ENCODE peak calls at places on chromosomes 12 and 14, in seven cellular contexts. H, R, B, F, E, S and D are unnamed samples.

GRCh38 chr14:71610149-71610548 is 322.1 kb upstream of the RGS6 start:
- DNase-seq in H (no peak), B (no peak), R (no peak), F (no peak), S (no peak), E (no peak), D (no peak)

GRCh38 chr14:68440776-68441175 is 352.1 kb downstream of the ZFP36L1 start:
- DNase-seq in S (peak), H (no peak), R (no peak), B (no peak), E (no peak), F (no peak), D (no peak)

GRCh38 chr12:121773011-121773777 is 20.3 kb downstream of the RHOF start:
- DNase-seq in R (no peak), E (peak), F (peak), S (peak), B (peak), H (peak), D (peak)

GRCh38 chr14:92676031-92676430 is 72.4 kb downstream of the LGMN start:
- DNase-seq in R (no peak), H (no peak), F (no peak), B (no peak), S (no peak), E (no peak), D (no peak)

GRCh38 chr14:91729756-91730155 is 2.1 kb downstream of the CATSPERB start:
- DNase-seq in R (no peak), B (no peak), H (no peak), E (peak), F (no peak), S (no peak), D (no peak)

GRCh38 chr12:130832561-130833209 is 6.4 kb downstream of the STX2 start:
- DNase-seq in R (no peak), H (no peak), F (no peak), E (peak), B (no peak), S (peak), D (no peak)

GRCh38 chr12:43315961-43316360 is 236.0 kb downstream of the ADAMTS20 start:
- DNase-seq in B (no peak), R (no peak), H (no peak), F (no peak), E (peak), S (no peak), D (no peak)

GRCh38 chr14:91890291-91890749 is 23.0 kb upstream of the TC2N start:
- DNase-seq in E (peak), R (no peak), H (no peak), B (no peak), S (no peak), F (no peak), D (no peak)

GRCh38 chr12:58765653-58766554 is 154.4 kb downstream of the LRIG3 start:
- DNase-seq in S (no peak), B (no peak), H (no peak), R (no peak), F (no peak), E (peak), D (no peak)

GRCh38 chr14:105517096-105517495 is 9.3 kb upstream of the TMEM121 start:
- DNase-seq in B (no peak), F (no peak), R (no peak), H (no peak), E (no peak), S (no peak), D (no peak)

GRCh38 chr14:97022741-97023140 is 225.6 kb downstream of the VRK1 start:
- DNase-seq in S (no peak), E (no peak), F (no peak), H (no peak), B (no peak), R (no peak), D (no peak)

GRCh38 chr12:102730996-102731395 is 186.0 kb downstream of the PAH start:
- DNase-seq in E (no peak), S (no peak), R (no peak), H (no peak), F (no peak), B (no peak), D (no peak)

GRCh38 chr14:93039649-93040315 is 75.9 kb downstream of the ITPK1 start:
- DNase-seq in B (peak), F (no peak), S (no peak), E (no peak), R (no peak), H (no peak), D (no peak)

GRCh38 chr14:45156067-45156466 is 20.3 kb downstream of the FANCM start:
- DNase-seq in R (no peak), B (no peak), H (no peak), S (no peak), E (no peak), F (no peak), D (no peak)

GRCh38 chr12:99824900-99825562 is 159.7 kb downstream of the ANKS1B start:
- DNase-seq in E (no peak), B (no peak), H (no peak), F (no peak), R (no peak), S (no peak), D (no peak)

GRCh38 chr14:37411079-37411735 is 183.8 kb downstream of the FOXA1 start:
- DNase-seq in E (no peak), R (no peak), B (no peak), H (no peak), F (no peak), S (no peak), D (no peak)

GRCh38 chr12:124160102-124160501 is 134.8 kb upstream of the RFLNA start:
- DNase-seq in E (no peak), B (no peak), R (no peak), F (no peak), H (no peak), S (no peak), D (no peak)

GRCh38 chr12:104749555-104749954 is 208.5 kb downstream of the SLC41A2 start:
- DNase-seq in S (no peak), F (no peak), R (no peak), B (no peak), E (no peak), H (no peak), D (no peak)

GRCh38 chr14:72704507-72704906 is 189.4 kb downstream of the DPF3 start:
- DNase-seq in B (no peak), S (no peak), F (no peak), H (no peak), R (no peak), E (no peak), D (no peak)

GRCh38 chr12:127284021-127284420 is 982.9 kb upstream of the TMEM132C start:
- DNase-seq in S (no peak), R (no peak), B (no peak), H (no peak), E (peak), F (no peak), D (no peak)

GRCh38 chr12:131783915-131784541 is 44.2 kb upstream of the MMP17 start:
- DNase-seq in H (no peak), S (peak), B (no peak), R (peak), E (peak), F (peak), D (no peak)

GRCh38 chr14:29320261-29320660 is 553.7 kb downstream of the FOXG1 start:
- DNase-seq in R (no peak), S (peak), E (no peak), H (no peak), B (no peak), F (no peak), D (no peak)

DNA sequence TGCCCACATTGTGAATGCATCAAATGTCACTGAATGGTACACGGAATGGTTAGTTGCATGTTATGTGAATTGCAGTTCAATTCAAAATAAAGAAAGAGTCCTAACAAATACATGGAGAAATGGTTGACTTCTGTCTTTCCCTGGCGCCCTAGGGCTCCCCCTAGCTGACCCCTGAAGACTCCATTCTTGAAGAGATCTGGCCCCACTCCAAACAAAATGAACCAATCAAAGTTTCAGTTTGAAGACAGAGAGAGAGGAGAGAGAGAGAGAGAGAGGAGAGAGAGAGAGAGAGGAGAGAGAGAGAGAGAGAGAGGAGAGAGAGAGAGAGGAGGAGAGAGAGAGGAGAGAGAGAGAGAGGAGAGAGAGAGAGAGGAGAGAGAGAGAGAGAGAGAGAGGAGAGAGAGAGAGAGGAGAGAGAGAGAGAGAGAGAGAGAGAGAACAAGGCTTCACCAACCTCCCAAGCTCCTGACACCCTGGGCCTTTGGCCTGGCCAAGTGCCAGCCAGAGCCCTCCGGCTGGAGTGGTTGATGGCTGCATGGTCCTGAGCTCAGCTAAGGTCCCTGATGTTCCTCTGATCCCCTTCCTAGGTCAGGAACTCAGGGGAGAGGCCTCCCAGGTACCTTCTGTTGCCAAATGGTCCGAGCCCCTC is 188.7 kb downstream of the ESRRB start:
- DNase-seq in S (no peak), R (no peak), F (no peak), B (no peak), E (no peak), H (no peak), D (no peak)
- TF ChIP-seq CTCF in S (no peak), R (no peak), F (peak), B (no peak), E (no peak), H (no peak), D (no peak)

GRCh38 chr12:53056296-53056695 is 6.4 kb downstream of the TNS2 start:
- DNase-seq in R (no peak), H (no peak), E (no peak), S (no peak), F (no peak), B (no peak), D (no peak)

GRCh38 chr12:53052419-53053222 is 2.8 kb downstream of the TNS2 start:
- DNase-seq in S (peak), R (no peak), B (peak), H (no peak), F (no peak), E (peak), D (no peak)

GRCh38 chr12:53055471-53056266 is 5.8 kb downstream of the TNS2 start:
- DNase-seq in E (no peak), F (no peak), R (no peak), H (no peak), B (no peak), S (no peak), D (no peak)

GRCh38 chr12:53053223-53054111 is 3.6 kb downstream of the TNS2 start:
- DNase-seq in E (no peak), F (no peak), B (peak), S (no peak), R (no peak), H (peak), D (no peak)

DNA sequence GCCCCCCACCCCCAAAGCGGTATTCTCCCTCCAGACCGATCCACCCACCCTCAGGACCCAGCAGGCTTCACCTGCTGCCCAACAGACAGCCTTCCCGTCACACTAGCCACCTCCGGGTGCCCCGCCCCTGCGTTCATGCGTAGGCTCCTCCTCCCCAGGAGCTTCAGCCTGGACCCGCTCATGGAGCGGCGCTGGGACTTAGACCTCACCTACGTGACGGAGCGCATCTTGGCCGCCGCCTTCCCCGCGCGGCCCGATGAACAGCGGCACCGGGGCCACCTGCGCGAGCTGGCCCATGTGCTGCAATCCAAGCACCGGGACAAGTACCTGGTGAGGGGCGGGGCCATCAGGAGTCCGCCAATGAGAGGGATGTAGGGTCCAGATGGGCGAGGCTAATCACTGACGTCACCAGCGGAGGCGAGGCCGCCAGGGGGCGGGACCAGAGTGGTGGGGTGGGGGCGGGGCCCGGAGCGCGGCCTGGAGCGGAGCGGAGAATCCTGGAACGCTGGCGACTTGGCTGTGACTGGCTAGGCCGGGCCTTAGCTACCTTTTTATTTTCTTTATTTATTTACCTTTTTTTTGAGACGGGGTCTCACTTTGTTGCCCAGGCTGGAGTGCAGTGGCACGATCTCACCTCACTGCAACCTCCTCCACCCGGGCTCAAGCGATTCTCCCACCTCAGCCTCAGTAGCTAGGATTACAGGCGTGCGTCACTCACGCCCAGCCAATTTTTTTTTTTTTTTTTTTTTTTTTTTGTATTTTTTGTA is 4.4 kb downstream of the TNS2 start:
- DNase-seq in B (peak), F (peak), S (no peak), H (peak), R (no peak), E (peak), D (peak)
- TF ChIP-seq CTCF in B (peak), F (no peak), S (no peak), H (no peak), R (no peak), E (no peak), D (no peak)

DNA sequence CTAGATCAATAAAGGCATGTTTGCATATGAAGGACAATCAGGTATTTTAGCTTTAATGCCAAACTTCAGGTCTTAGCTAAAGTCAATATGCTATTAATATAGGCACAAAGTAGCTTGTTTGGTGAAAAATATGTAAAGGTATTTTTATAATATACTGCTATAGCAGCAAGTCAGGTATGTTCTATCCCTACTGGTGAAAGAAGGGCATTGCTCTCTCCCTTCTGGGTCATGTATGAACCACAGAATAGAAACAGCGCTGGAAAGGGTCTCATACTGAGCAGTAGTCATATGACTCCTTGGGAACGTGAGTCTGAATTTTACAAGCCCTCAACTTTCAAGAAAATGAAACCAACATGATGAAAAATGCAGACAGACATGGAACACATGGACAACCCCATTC is 314.6 kb downstream of the GRIN2B start:
- DNase-seq in S (no peak), R (no peak), E (no peak), B (no peak), H (no peak), F (no peak), D (no peak)
- TF ChIP-seq CTCF in S (no peak), R (no peak), E (no peak), B (no peak), H (peak), F (no peak), D (peak)

DNA sequence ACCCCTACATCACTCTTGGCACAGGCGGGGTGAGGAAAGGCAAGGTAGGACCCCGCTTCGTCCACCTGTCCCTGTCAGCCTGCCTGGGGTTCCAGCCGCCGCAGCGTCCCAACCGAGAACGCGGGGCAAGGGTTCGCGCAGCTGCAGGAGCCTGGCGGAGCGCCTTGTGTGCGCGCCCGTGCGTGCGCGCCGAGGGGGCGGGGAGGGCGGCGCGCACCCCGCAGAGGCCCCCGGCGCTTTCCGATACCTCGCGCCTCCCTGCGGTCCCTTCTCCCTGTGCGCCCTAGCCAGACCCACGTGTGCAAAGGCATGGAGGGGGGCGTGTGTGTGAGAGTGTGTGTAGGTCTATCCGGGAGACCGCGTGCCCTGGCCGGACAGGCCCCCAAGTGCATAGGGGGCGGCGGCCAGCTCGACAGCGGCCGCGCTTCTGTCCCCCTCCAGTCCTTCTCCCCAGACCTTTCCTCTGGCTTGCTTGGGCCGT is 122.4 kb downstream of the TSPAN9 start:
- DNase-seq in F (no peak), E (peak), H (peak), S (no peak), R (no peak), B (no peak), D (peak)
- TF ChIP-seq CTCF in F (no peak), E (no peak), H (no peak), S (no peak), R (peak), B (peak), D (no peak)

GRCh38 chr12:51217133-51217967 is 512 bp downstream of the POU6F1 start:
- DNase-seq in B (peak), R (no peak), S (no peak), F (peak), H (peak), E (no peak), D (peak)
- TF ChIP-seq CTCF in B (peak), R (peak), S (peak), F (peak), H (peak), E (peak), D (peak)

GRCh38 chr12:93482721-93483120 is 15.4 kb downstream of the MRPL42 start:
- DNase-seq in F (no peak), B (no peak), H (no peak), E (no peak), R (no peak), S (no peak), D (no peak)

GRCh38 chr12:93484315-93484981 is 17.1 kb downstream of the MRPL42 start:
- DNase-seq in H (no peak), F (no peak), S (peak), R (no peak), B (no peak), E (no peak), D (no peak)

GRCh38 chr12:93483151-93483807 is 16.0 kb downstream of the MRPL42 start:
- DNase-seq in B (no peak), R (no peak), F (no peak), H (no peak), S (no peak), E (no peak), D (no peak)
- TF ChIP-seq CTCF in B (no peak), R (no peak), F (no peak), H (no peak), S (no peak), E (no peak), D (no peak)